ENCODE peak calls at places on chromosomes 11 and 22, in five cellular contexts. L is CD4-positive, alpha-beta T cell; X is M059J; F is DMS79 treated with DMSO at 0.1 percent for 48 hours; A is GM23338. O is an unnamed sample.

GRCh38 chr22:46795140-46795539 is 32.7 kb downstream of the TBC1D22A start:
- DNase-seq in X (no peak), L (no peak), F (no peak), A (no peak), O (peak; percentile 68)

GRCh38 chr11:111406589-111406988 is 27.5 kb upstream of the POU2AF1 start:
- DNase-seq in F (no peak), A (no peak), L (no peak), X (peak; percentile 46), O (no peak)

GRCh38 chr22:41308054-41308453 is 6.7 kb downstream of the ZC3H7B start:
- DNase-seq in A (peak; percentile 45), X (peak; percentile 31), F (no peak), L (no peak), O (no peak)

GRCh38 chr11:108239076-108239475 is 16.2 kb downstream of the ATM start:
- DNase-seq in L (peak; percentile 17), A (no peak), X (no peak), F (no peak), O (no peak)

GRCh38 chr11:102347526-102348331 is 715 bp downstream of the BIRC2 start:
- DNase-seq in X (peak; percentile 69), A (no peak), F (peak; percentile 44), L (no peak), O (no peak)

GRCh38 chr22:23215294-23216204 is 35.2 kb downstream of the BCR start:
- DNase-seq in L (no peak), A (no peak), X (peak; percentile 73), F (no peak), O (no peak)

GRCh38 chr11:58968251-58968711 is 29.0 kb downstream of the GLYATL1 start:
- DNase-seq in A (peak; percentile 66), F (no peak), L (no peak), X (peak; percentile 36), O (no peak)

GRCh38 chr11:32829680-32830412 is at the start of gene PRRG4:
- DNase-seq in L (no peak), A (peak; percentile 83), X (peak; percentile 75), F (peak; percentile 80), O (peak; percentile 92)